ENCODE peak calls at places on chromosome 20, in six cellular contexts. Z, U, G, K, R and A are unnamed samples.

GRCh38 chr20:1568166-1568490 is 10.6 kb upstream of the SIRPD start:
- DNase-seq in Z (no peak), U (no peak), G (no peak), K (no peak), R (no peak), A (no peak)

GRCh38 chr20:48797275-48797825 is 30.4 kb downstream of the PREX1 start:
- DNase-seq in Z (no peak), U (peak; percentile 63), G (no peak), K (no peak), R (no peak), A (peak; percentile 77)

GRCh38 chr20:20255104-20255503 is 112.8 kb upstream of the INSM1 start:
- DNase-seq in Z (no peak), U (no peak), G (no peak), K (no peak), R (no peak), A (no peak)

GRCh38 chr20:32528291-32528891 is 56.7 kb downstream of the NOL4L start:
- DNase-seq in Z (no peak), U (peak; percentile 50), G (no peak), K (no peak), R (no peak), A (peak; percentile 90)

GRCh38 chr20:52552181-52552872 is 360.7 kb upstream of the ZFP64 start:
- DNase-seq in Z (peak; percentile 21), U (no peak), G (no peak), K (no peak), R (no peak), A (no peak)

GRCh38 chr20:63533871-63534393 is 3.2 kb downstream of the PTK6 start:
- DNase-seq in Z (peak; percentile 78), U (peak; percentile 81), G (no peak), K (no peak), R (no peak), A (no peak)

GRCh38 chr20:24134284-24134683 is 145.7 kb upstream of the GGTLC1 start:
- DNase-seq in Z (peak; percentile 30), U (no peak), G (no peak), K (no peak), R (no peak), A (no peak)

GRCh38 chr20:32111763-32112162 is 2.2 kb downstream of the TM9SF4 start:
- DNase-seq in Z (no peak), U (no peak), G (no peak), K (no peak), R (no peak), A (no peak)

GRCh38 chr20:58021481-58021880 is 207.0 kb downstream of the ANKRD60 start:
- DNase-seq in Z (no peak), U (no peak), G (no peak), K (no peak), R (peak; percentile 50), A (peak; percentile 81)

DNA sequence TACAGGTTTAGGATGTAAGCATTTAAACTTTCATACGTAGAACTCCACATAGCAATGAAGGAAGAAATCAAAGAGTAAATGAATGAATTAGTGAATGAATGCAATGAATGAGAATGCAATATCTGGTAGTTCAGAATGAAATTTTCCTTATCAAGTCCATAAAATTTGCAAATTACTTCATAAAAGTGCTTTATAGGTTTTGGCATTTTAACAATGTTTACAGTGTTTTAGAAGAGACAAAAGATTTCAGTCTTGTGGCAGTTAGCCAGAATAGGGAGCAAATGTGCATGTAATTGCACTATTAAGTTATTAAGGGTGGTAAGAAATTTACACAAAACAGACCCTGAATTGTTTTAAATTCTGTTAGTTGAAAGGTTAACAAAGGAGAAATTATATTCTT is 739.4 kb upstream of the FLRT3 start:
- DNase-seq in Z (no peak), U (no peak), G (no peak), K (no peak), R (no peak), A (no peak)
- H3K9me3 ChIP-seq in Z (no peaks in the 10 kb centered on the region), U (no peaks in the 10 kb centered on the region), G (no peaks in the 10 kb centered on the region), K (no peaks in the 10 kb centered on the region), R (no peaks in the 10 kb centered on the region), A (no peaks in the 10 kb centered on the region)

DNA sequence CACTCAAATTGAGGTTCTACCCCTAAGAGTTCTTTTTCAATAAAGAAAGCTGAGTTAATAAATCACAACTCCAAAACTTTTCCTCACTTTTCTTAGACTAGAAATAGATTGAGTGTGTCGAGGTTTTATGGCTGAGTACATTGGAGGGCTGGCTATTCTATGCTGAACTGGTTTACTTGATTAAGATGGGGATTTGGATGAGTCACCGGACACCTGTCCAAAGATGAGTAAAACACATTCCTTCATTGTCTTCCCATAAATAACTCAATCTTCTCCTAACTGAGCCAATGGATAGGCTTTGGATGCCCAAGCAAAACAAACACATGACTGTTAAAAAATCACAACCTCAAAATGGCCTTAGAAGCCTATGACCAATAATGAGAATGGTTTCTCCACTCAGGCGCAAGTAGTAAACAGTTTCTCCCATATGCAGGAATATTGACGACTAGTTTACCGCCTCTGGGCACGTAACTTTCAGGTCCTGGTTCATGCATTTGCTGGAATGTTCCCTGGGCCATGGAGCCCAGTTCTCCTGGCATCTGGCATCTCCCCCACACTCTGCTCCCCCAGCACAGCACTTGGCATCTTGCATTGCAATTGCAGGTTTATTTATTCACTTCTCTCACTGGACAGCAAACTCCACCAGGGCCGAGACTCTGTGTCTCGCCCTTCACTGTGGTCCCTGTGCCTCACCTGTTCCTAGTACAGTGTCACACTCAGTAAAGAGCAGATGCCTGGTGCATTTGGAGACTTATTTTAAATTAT is 43.9 kb downstream of the BCAS1 start:
- DNase-seq in Z (no peak), U (no peak), G (no peak), K (no peak), R (no peak), A (no peak)
- H3K27ac ChIP-seq in Z (no peak overlapping the region), U (no peak overlapping the region), G (no peak overlapping the region), K (no peak overlapping the region), R (no peak overlapping the region), A (no peak overlapping the region)

DNA sequence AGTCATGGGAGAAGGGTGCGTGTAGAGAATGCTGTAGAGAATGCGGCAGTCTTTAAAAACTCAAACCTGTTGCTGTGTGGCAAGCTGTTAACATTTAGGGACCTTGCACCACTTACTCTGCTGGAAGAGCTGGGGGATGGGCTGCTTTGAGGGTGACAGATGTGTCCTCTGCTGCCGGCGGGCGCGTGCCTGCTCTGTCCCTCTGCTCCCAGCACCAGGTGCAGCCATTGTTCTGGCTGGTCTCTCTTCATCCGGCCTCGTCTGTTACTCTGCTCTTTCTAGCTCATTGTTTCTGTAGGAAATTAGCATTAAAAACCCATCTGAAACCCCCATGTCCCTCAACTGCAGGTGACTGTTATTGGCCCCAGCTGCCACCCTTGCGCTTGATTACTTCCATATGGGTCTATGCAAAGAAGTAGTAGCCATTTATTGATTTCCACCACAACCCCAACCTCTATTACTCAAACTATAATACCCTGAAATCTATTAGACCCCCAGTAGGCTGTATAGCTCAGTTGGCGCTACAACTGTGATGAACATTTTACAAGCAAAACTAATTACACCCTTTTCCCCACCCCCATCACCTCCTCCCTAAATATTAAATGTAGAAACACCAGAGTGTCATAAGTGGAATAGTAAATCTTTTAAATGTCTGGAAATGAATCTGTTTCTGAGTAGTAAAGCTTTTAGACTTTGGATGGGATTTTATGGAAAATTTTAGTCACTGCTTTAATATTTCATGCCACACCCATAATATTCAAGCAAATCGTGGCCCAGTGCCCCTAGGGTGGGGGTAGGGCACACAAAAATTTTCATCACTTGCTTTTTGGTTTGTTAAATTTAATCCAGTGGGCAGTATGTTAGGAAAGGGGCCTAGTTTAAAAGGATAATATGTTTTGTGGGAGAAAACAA is 78.7 kb downstream of the CBFA2T2 start:
- DNase-seq in Z (no peak), U (no peak), G (no peak), K (no peak), R (peak; percentile 97), A (peak; percentile 45)
- H3K4me1 ChIP-seq in Z (peaks cover 21% of the 10 kb centered on the region), U (peaks cover 18% of the 10 kb centered on the region), G (peaks cover 13% of the 10 kb centered on the region), K (peaks cover 3% of the 10 kb centered on the region), R (no peaks in the 10 kb centered on the region), A (peaks cover 4% of the 10 kb centered on the region)

DNA sequence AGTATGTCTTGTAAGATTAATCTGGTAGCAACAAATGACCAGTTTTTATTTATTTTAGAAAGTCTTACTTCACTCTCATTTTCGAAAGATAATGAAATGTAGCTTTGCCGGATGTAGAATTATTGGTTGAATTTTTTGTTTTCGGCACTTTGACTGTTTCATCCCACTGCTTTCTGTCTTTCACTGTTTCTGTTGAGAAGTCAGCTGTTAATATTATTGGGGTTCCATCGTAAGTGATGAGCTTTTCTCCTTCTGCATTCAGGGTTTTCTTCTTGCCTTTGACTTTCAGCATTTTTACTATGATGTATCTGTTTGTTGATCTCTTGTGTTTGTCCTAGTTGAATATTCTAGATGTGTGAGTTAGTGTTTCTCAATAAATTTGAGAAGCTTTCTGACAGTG is 383.4 kb downstream of the PAX1 start:
- DNase-seq in Z (no peak), U (no peak), G (no peak), K (no peak), R (no peak), A (no peak)
- H3K9me3 ChIP-seq in Z (peaks cover 6% of the 10 kb centered on the region), U (peaks cover 10% of the 10 kb centered on the region), G (peaks cover 13% of the 10 kb centered on the region), K (no peaks in the 10 kb centered on the region), R (no peaks in the 10 kb centered on the region), A (peaks cover 4% of the 10 kb centered on the region)

DNA sequence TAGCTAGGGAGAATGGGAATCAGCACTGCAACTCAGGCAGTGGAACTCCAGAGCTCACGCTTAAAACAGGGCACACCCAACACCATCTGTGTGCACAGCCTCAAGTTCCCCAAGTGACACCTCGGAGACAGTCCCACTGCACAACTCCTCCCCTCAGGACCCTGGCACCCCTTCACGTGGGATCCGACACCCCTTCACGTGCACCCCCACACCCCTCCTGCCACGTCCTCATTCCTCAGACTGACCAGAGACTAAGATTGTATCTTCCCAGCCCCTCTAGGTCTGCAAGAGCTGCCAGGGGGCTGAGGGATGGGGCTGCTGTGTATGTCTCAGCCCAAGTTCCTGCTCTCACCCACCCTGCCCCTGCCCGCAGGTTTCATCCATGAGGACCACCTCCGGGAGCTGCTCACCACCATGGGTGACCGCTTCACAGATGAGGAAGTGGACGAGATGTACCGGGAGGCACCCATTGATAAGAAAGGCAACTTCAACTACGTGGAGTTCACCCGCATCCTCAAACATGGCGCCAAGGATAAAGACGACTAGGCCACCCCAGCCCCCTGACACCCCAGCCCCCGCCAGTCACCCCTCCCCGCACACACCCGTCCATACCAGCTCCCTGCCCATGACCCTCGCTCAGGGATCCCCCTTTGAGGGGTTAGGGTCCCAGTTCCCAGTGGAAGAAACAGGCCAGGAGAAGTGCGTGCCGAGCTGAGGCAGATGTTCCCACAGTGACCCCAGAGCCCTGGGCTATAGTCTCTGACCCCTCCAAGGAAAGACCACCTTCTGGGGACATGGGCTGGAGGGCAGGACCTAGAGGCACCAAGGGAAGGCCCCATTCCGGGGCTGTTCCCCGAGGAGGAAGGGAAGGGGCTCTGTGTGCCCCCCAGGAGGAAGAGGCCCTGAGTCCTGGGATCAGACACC is 7.6 kb downstream of the MYL9 start:
- DNase-seq in Z (no peak), U (no peak), G (no peak), K (no peak), R (no peak), A (peak; percentile 48)
- H3K27ac ChIP-seq in Z (no peak overlapping the region), U (no peak overlapping the region), G (no peak overlapping the region), K (no peak overlapping the region), R (no peak overlapping the region), A (no peak overlapping the region)

DNA sequence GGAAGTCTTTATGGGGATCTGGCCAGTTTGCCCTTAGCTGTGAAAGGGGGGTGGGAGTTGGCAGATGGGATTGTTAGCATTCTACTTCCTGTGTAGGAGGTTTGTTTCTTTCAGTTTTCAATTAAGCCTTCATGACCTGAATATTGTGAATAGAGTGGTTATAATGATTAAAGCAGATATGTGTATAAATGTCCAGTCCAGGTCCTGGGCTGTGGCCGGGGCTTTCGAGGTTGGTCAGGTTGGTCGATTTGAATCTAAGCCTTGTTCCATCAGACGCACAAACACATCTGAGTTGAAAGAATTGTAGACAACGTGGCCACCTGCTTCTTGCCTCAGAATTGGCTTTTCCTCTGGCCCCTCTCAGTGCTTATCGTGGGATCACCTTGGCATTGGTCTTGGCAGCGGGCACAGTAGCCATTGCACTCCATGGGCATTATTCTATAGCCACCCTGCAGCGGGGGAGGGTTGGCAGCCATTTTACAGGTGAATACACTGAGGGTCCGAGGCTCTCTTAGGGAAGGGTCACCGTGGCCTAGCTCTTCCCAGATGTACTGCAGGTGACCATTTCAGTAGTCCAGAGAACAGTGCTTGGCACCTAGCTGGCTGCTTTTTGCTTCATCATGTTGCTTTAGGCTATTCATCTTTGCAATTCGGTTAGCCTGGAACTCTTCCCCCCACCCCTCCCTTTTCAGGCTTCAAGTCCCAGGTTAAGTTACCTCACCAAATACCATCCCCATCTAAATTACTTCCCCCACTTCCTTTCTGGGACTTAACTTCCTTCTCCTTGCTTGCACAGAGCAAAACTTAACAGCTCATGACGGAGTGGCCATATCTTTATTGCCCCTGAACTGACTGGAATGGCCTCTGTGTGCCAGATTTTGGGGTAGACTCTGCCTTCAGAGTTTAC is 1.1 kb downstream of the RNF114 start:
- DNase-seq in Z (peak; percentile 37), U (no peak), G (no peak), K (no peak), R (no peak), A (no peak)
- H3K4me1 ChIP-seq in Z (peaks cover 26% of the 10 kb centered on the region), U (peaks cover 40% of the 10 kb centered on the region), G (peaks cover 13% of the 10 kb centered on the region), K (peaks cover 30% of the 10 kb centered on the region), R (peaks cover 4% of the 10 kb centered on the region), A (peaks cover 10% of the 10 kb centered on the region)